ENCODE peak calls at places on chromosomes 3 and 15, in nine cellular contexts. Y, F, C, E, T, L, Q, A and N are unnamed samples.
A peak's percentile ranks its signal among the peaks of the same experiment; 100 is the strongest.

GRCh38 chr15:98904466-98905048 is 103.0 kb downstream of the PGPEP1L start:
- DNase-seq in Y (peak; percentile 63), L (peak; percentile 59), A (no peak), C (no peak), E (no peak), T (peak; percentile 45), Q (peak; percentile 62), F (no peak), N (peak; percentile 53)

GRCh38 chr3:38826001-38826400 is 10.0 kb upstream of the SCN10A start:
- DNase-seq in Y (no peak), C (no peak), E (no peak), T (no peak), Q (no peak), L (no peak), A (no peak), F (no peak), N (no peak)

GRCh38 chr3:141115752-141116541 is 64.8 kb downstream of the SPSB4 start:
- DNase-seq in Q (no peak), F (no peak), E (no peak), Y (no peak), C (no peak), L (no peak), A (no peak), T (no peak), N (no peak)

GRCh38 chr15:53472883-53473282 is 286.6 kb downstream of the WDR72 start:
- DNase-seq in Y (no peak), Q (no peak), T (no peak), L (no peak), A (no peak), E (no peak), C (no peak), F (no peak), N (no peak)

GRCh38 chr15:101441706-101442105 is 47.8 kb downstream of the PCSK6 start:
- DNase-seq in Q (no peak), A (no peak), F (no peak), C (no peak), Y (no peak), T (no peak), L (no peak), E (no peak), N (no peak)

GRCh38 chr3:72655151-72655551 is 193.1 kb downstream of the SHQ1 start:
- DNase-seq in L (peak; percentile 18), Q (no peak), A (no peak), E (no peak), C (no peak), F (no peak), Y (peak; percentile 54), T (no peak), N (no peak)

GRCh38 chr3:169110633-169111032 is 552.9 kb downstream of the MECOM start:
- DNase-seq in L (no peak), Y (no peak), Q (no peak), E (no peak), F (no peak), C (no peak), A (no peak), T (no peak), N (no peak)

GRCh38 chr15:66644815-66645345 is 57.2 kb upstream of the SMAD6 start:
- DNase-seq in T (no peak), L (peak; percentile 52), Q (peak; percentile 19), C (no peak), A (no peak), Y (no peak), F (no peak), E (no peak), N (peak; percentile 74)

GRCh38 chr15:99474981-99475753 is 90.6 kb upstream of the MEF2A start:
- DNase-seq in Y (no peak), F (no peak), E (peak; percentile 51), C (no peak), A (no peak), L (no peak), T (no peak), Q (no peak), N (no peak)

GRCh38 chr15:79897701-79898113 is 893 bp upstream of the MTHFS start:
- DNase-seq in T (no peak), A (no peak), C (no peak), F (no peak), L (no peak), Q (no peak), E (no peak), Y (no peak), N (no peak)

GRCh38 chr15:80844011-80844732 is 65.0 kb downstream of the CEMIP start:
- DNase-seq in Y (no peak), Q (peak; percentile 39), T (peak; percentile 18), F (no peak), A (no peak), E (no peak), L (peak; percentile 36), C (no peak), N (no peak)

GRCh38 chr3:192727032-192727847 is at the start of gene FGF12:
- DNase-seq in E (peak; percentile 85), A (no peak), L (peak; percentile 18), F (peak; percentile 2), Y (peak; percentile 87), T (peak; percentile 53), Q (peak; percentile 60), C (no peak), N (peak; percentile 5)